ENCODE peak calls at places on chromosomes 16 and 17, in ten cellular contexts. A, B, P, D, H, R, I, Z, N and V are unnamed samples.

GRCh38 chr16:19876501-19877059 is 8.1 kb downstream of the GPRC5B start:
- DNase-seq in A (no peak), B (no peak), P (peak; percentile 81), D (no peak), H (no peak), R (no peak), I (no peak), Z (no peak), N (no peak), V (no peak)

GRCh38 chr16:84742561-84743200 is 42.9 kb downstream of the USP10 start:
- DNase-seq in A (no peak), B (no peak), P (no peak), D (no peak), H (no peak), R (no peak), I (no peak), Z (no peak), N (no peak), V (no peak)

GRCh38 chr16:4176794-4177438 is 60.7 kb upstream of the ADCY9 start:
- DNase-seq in A (no peak), B (peak; percentile 77), P (no peak), D (peak; percentile 54), H (no peak), R (peak; percentile 35), I (no peak), Z (peak; percentile 42), N (no peak), V (no peak)

GRCh38 chr17:588519-588918 is 126.1 kb downstream of the VPS53 start:
- DNase-seq in A (no peak), B (no peak), P (no peak), D (no peak), H (no peak), R (peak; percentile 52), I (no peak), Z (no peak), N (no peak), V (no peak)

GRCh38 chr17:36608794-36609497 is 7.6 kb downstream of the MRM1 start:
- DNase-seq in A (peak; percentile 69), B (peak; percentile 80), P (peak; percentile 20), D (peak; percentile 17), H (no peak), R (peak; percentile 77), I (no peak), Z (peak; percentile 90), N (no peak), V (peak; percentile 40)

GRCh38 chr17:40541060-40541872 is 24.0 kb downstream of the CCR7 start:
- DNase-seq in A (no peak), B (no peak), P (no peak), D (no peak), H (no peak), R (no peak), I (peak; percentile 53), Z (peak; percentile 48), N (peak; percentile 71), V (no peak)

GRCh38 chr16:55323637-55324490 is at the start of gene IRX6:
- DNase-seq in A (peak; percentile 84), B (peak; percentile 7), P (peak; percentile 65), D (no peak), H (peak; percentile 76), R (peak; percentile 5), I (peak; percentile 60), Z (no peak), N (no peak), V (peak; percentile 78)

GRCh38 chr16:23071202-23072083 is 77.8 kb downstream of the USP31 start:
- DNase-seq in A (no peak), B (peak; percentile 93), P (peak; percentile 59), D (no peak), H (no peak), R (peak; percentile 54), I (no peak), Z (no peak), N (no peak), V (no peak)

GRCh38 chr16:1961651-1962067 is 2.3 kb downstream of the NDUFB10 start:
- DNase-seq in A (no peak), B (no peak), P (no peak), D (no peak), H (no peak), R (no peak), I (no peak), Z (no peak), N (no peak), V (no peak)

GRCh38 chr17:69357701-69358100 is 30.8 kb upstream of the ABCA5 start:
- DNase-seq in A (no peak), B (peak; percentile 29), P (no peak), D (peak; percentile 40), H (no peak), R (peak; percentile 11), I (no peak), Z (no peak), N (no peak), V (no peak)
- TF ChIP-seq CTCF in A (no peak), B (peak; percentile 26), P (no peak), D (peak; percentile 23), H (no peak), R (no peak), I (no peak), Z (no peak), N (no peak), V (no peak)

GRCh38 chr17:38874505-38875419 is 4.9 kb downstream of the LASP1 start:
- DNase-seq in A (no peak), B (no peak), P (no peak), D (no peak), H (no peak), R (peak; percentile 44), I (peak; percentile 87), Z (no peak), N (no peak), V (no peak)
- TF ChIP-seq CTCF in A (no peak), B (no peak), P (no peak), D (no peak), H (no peak), R (no peak), I (no peak), Z (peak; percentile 18), N (no peak), V (no peak)

GRCh38 chr16:26791166-26791565 is 275.6 kb upstream of the C16orf82 start:
- DNase-seq in A (no peak), B (no peak), P (no peak), D (no peak), H (no peak), R (no peak), I (no peak), Z (no peak), N (no peak), V (no peak)

GRCh38 chr16:26795184-26795583 is 271.5 kb upstream of the C16orf82 start:
- DNase-seq in A (peak; percentile 56), B (no peak), P (no peak), D (no peak), H (no peak), R (no peak), I (no peak), Z (no peak), N (no peak), V (peak; percentile 5)
- TF ChIP-seq CTCF in A (peak; percentile 60), B (no peak), P (peak; percentile 19), D (no peak), H (peak; percentile 57), R (no peak), I (no peak), Z (no peak), N (no peak), V (no peak)

DNA sequence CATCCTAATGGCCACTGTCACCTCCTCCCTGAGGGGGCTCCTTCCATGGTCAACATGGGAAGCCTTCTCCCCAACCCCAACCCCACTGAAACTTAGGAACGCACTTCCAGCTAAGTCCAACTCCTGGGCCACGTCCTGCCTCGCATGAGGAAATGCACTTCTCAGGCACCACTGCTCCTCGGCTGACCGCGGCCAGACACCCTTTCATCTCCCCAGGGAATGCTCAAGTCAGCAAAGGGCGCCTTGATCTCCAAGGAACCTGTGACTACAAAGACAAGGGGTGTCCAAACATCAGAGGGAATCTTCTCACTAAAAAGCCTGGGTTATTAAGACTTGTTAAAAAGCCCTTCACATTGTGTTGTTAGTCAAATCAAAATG is 124.9 kb upstream of the HSBP1 start:
- DNase-seq in A (no peak), B (no peak), P (no peak), D (no peak), H (no peak), R (no peak), I (no peak), Z (no peak), N (no peak), V (no peak)
- TF ChIP-seq CTCF in A (no peak), B (no peak), P (no peak), D (no peak), H (no peak), R (no peak), I (no peak), Z (no peak), N (no peak), V (no peak)

DNA sequence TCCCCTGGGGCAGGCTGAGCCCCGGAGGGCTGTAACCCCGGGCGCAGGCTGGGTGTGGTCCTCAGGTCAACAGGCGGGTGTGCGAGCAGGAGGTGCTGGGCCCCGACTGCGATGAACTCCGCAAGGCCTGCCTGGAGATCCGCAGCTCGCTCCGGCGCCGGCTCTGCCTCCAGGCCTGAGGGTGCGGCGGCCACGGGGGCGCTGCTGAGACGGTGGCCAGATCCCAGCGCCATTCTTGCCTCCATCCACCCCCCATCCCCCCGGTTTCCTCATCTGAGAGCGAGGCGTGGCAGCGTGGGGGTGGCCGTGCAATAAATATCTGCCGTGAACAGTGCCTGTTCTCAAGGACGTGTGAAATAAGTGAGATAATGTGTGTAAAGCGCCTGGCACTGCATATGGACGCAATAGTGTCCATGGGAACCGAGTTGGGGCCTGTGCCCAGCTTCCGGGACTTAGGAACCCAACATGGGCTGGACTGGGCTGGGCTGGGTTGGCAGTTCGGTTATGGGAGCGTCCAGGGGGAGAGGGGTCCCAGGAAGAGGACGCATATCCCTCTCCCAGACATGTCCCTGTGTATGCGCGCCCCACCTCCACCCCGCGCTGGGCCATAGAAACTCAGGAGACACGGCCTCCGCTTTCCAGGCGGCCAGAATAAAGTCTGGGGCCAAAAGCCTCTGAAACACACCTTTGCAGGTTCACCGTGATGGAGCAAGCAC is 15.0 kb downstream of the ZNF213 start:
- DNase-seq in A (peak; percentile 88), B (peak; percentile 70), P (peak; percentile 76), D (peak; percentile 44), H (no peak), R (peak; percentile 83), I (peak; percentile 82), Z (no peak), N (peak; percentile 58), V (peak; percentile 79)
- TF ChIP-seq CTCF in A (peak; percentile 64), B (peak; percentile 45), P (no peak), D (peak; percentile 59), H (peak; percentile 62), R (peak; percentile 58), I (peak; percentile 30), Z (peak; percentile 77), N (peak; percentile 24), V (no peak)

GRCh38 chr17:77400445-77400870 is 259.7 kb downstream of the SEC14L1 start:
- DNase-seq in A (peak; percentile 59), B (no peak), P (peak; percentile 67), D (no peak), H (no peak), R (peak; percentile 44), I (peak; percentile 73), Z (no peak), N (peak; percentile 80), V (peak; percentile 66)
- TF ChIP-seq CTCF in A (peak; percentile 38), B (peak; percentile 35), P (peak; percentile 25), D (peak; percentile 63), H (peak; percentile 52), R (peak; percentile 50), I (peak; percentile 28), Z (peak; percentile 67), N (peak; percentile 77), V (peak; percentile 26)

GRCh38 chr16:78385406-78385805 is 286.0 kb downstream of the WWOX start:
- DNase-seq in A (no peak), B (no peak), P (no peak), D (no peak), H (no peak), R (no peak), I (no peak), Z (no peak), N (no peak), V (no peak)
- TF ChIP-seq CTCF in A (no peak), B (no peak), P (no peak), D (no peak), H (no peak), R (no peak), I (no peak), Z (no peak), N (no peak), V (no peak)